ENCODE peak calls at places on chromosomes 12 and 14, in four cellular contexts. K, U, F and N are unnamed samples.

GRCh38 chr12:15966426-15966825 is 55.3 kb downstream of the DERA start:
- DNase-seq in U (no peak), F (no peak), K (no peak), N (no peak)

GRCh38 chr12:46354111-46354798 is 18.3 kb downstream of the SLC38A2 start:
- DNase-seq in K (no peak), U (no peak), F (no peak), N (no peak)

GRCh38 chr14:39731912-39732311 is 299.7 kb upstream of the FBXO33 start:
- DNase-seq in K (no peak), F (no peak), U (peak; percentile 13), N (peak; percentile 38)

GRCh38 chr12:1640630-1641234 is 11.7 kb downstream of the WNT5B start:
- DNase-seq in F (no peak), U (no peak), K (no peak), N (no peak)

GRCh38 chr14:65879218-65880009 is 466.9 kb downstream of the FUT8 start:
- DNase-seq in U (no peak), F (no peak), K (no peak), N (peak; percentile 19)

GRCh38 chr14:105340821-105341408 is 26.4 kb downstream of the PACS2 start:
- DNase-seq in U (peak; percentile 27), K (no peak), F (no peak), N (no peak)

GRCh38 chr12:91009319-91009950 is 4.7 kb upstream of the EPYC start:
- DNase-seq in F (no peak), K (no peak), U (no peak), N (no peak)

GRCh38 chr12:12439636-12440035 is 82.8 kb downstream of the BORCS5 start:
- DNase-seq in F (peak; percentile 21), K (no peak), U (no peak), N (peak; percentile 75)

GRCh38 chr14:28754209-28754985 is 12.2 kb upstream of the FOXG1 start:
- DNase-seq in K (peak; percentile 51), F (no peak), U (peak; percentile 28), N (peak; percentile 19)

GRCh38 chr12:91555981-91556380 is 373.4 kb upstream of the DCN start:
- DNase-seq in K (no peak), U (no peak), F (no peak), N (no peak)

GRCh38 chr12:34597548-34598351 is 575.5 kb downstream of the ALG10 start:
- DNase-seq in K (no peak), F (no peak), U (no peak), N (no peak)

GRCh38 chr14:67697006-67697405 is 1.4 kb upstream of the RDH11 start:
- DNase-seq in U (no peak), K (no peak), F (no peak), N (no peak)

GRCh38 chr14:54566410-54567223 is at the start of gene SAMD4A:
- DNase-seq in K (peak; percentile 67), F (peak; percentile 87), U (peak; percentile 77), N (peak; percentile 73)

DNA sequence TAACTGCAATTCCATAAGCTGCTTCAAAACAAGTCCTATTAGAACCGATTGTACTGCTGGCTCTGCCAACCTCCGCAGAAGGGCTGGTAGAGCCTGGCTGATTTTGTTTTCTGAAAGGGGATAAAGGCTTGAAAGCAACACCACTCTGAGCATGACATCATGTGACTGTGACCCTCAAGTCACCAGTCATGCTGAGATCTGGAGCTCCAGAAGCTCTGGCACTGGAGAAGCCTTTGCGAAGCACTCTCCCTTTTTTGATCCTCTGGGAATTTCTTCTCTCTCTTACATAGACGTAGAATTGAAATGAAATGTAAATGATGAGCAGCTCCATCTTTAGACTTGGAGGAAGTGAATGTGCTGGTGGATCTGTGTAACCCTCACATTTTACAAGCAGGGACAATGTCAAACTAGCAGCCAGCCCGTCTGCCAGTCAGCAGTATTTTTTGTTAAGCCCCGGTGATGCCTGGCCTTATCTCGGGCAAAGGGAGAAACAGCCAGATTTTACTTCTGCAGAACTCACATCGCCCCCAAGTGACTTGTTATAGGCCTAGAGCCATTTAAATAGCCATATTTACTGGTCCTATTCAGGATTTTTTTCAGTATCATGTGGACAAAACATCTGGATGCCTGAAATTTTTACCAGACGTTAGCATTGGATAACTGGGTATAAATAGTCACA is 112.1 kb upstream of the NPAS3 start:
- DNase-seq in F (peak; percentile 27), U (no peak), K (no peak), N (no peak)
- TF ChIP-seq CTCF in F (no peak), U (no peak), K (no peak), N (no peak)

GRCh38 chr12:130286041-130286440 is 51.6 kb upstream of the PIWIL1 start:
- DNase-seq in F (no peak), U (no peak), K (peak; percentile 46), N (no peak)
- TF ChIP-seq CTCF in F (no peak), U (no peak), K (peak; percentile 53), N (no peak)

DNA sequence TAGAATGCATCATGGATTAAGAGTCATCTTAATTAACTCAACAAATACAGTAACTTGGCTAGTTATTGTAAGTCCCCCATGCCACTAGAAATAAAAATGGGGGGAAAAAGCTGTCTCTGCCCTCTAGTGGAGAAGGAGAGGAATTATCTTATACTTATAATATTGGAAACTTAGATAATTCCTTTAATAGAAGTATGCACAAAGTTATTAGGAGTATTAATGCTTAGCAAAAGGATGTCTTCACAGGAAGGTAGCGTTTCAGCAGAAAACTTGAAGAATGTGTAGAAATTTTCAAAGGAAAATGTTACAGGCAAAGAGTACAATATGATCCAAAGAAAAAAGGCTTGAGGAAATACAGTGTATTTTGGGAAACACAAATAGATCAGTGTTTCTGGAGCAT is 19.8 kb downstream of the OR5AU1 start:
- DNase-seq in K (no peak), F (no peak), U (no peak), N (no peak)
- TF ChIP-seq CTCF in K (peak; percentile 69), F (peak; percentile 58), U (peak; percentile 68), N (peak; percentile 85)

DNA sequence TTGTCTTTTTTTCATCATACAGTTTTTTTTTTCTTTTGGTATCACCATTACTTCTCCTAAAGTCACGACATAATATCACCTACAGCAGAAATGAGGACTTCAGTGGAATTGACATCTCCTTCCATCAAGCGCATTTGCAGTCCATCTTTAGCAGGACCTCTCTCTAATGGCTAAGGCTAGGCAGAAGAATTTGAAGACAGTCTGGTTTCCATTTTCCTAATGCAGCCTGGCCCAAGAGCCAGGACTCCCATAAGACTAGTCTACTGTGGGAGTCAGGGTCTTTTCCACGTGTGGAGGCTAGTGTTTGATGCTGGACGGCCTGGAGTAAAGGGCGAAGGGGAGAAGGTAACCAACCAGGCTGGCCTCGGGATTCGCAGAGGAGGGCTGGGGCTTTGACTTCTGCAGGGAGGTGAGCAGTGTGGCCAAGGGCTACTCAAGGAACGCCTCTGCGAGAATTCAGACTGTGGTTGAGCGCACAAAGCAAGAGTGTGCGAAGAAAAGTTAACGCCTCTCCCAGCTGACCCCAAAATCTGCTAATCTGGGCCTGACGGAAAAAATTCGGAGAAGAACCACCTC is 740 bp upstream of the ZNF740 start:
- DNase-seq in U (no peak), F (peak; percentile 26), K (peak; percentile 33), N (no peak)
- TF ChIP-seq CTCF in U (no peak), F (no peak), K (no peak), N (no peak)

GRCh38 chr12:42024495-42024830 is 120.2 kb downstream of the GXYLT1 start:
- DNase-seq in K (no peak), U (no peak), F (no peak), N (no peak)
- TF ChIP-seq CTCF in K (no peak), U (no peak), F (no peak), N (peak; percentile 28)

GRCh38 chr12:27840229-27840999 is 60.4 kb upstream of the MANSC4 start:
- DNase-seq in K (no peak), U (no peak), F (no peak), N (no peak)
- TF ChIP-seq CTCF in K (no peak), U (peak; percentile 32), F (no peak), N (no peak)

DNA sequence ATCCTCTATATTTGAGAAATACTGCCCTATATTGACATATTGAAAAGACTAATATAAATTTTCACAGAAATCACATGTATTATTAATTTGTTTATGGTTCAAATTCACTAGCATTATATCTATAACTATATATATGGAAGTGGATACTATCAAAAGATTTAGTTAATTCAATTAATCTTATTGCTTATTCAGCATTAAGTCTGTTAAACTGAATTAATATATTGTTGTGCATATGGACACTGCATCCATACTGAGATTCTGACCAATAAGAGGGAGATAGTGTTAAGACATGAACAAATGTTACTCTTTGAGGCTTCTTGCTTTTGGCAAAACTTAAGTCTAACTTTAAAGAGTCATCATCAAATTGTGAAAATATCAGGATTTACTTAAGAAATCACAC is 52.0 kb upstream of the C12orf50 start:
- DNase-seq in U (no peak), K (no peak), F (no peak), N (no peak)
- TF ChIP-seq CTCF in U (no peak), K (no peak), F (no peak), N (no peak)

DNA sequence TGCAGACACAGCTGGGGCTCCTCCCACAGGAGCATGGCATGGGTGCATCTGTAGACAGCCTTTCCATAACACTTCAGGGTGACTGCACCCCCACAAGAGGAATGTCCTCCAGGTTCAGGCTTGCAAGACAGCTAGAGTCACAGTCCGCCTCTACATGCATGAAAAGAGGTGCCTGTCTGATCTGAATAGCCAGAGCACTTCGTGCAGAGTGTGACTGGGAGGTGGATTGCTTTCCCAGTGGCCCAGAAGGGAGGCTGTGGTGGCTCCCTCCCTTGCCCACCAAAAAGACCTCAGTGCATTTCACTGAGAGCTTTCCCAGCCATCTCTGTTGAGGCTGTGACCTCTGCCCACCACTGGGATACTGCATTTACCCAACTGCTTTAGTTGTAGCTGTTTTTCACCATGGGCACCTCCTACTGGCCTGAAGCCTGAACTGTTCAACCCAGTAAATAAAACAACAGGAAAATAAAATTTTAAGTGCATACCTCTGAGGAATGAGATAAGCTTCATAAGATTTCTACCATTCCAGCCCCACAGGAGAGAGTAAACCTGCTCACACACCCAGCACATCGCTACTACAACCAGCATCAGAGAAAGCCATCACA is 14.1 kb downstream of the CEP128 start:
- DNase-seq in K (no peak), F (no peak), U (no peak), N (no peak)
- TF ChIP-seq CTCF in K (no peak), F (no peak), U (peak; percentile 37), N (no peak)